ENCODE peak calls at places on chromosomes 16 and 17, in eight cellular contexts. One of them, this sample, is unnamed.

GRCh38 chr17:38353668-38354067 is 2.0 kb downstream of the SOCS7 start:
- DNase-seq in small intestine: no peak
- DNase-seq in HCT116: no peak
- DNase-seq in cardiac muscle cell: no peak
- DNase-seq in IMR-90: no peak
- DNase-seq in CD8-positive, alpha-beta T cell: no peak
- DNase-seq in tibial nerve: no peak
- DNase-seq in CD8-positive, alpha-beta memory T cell: no peak
- DNase-seq in this sample: no peak

GRCh38 chr17:49361902-49362722 is at the start of gene ZNF652:
- DNase-seq in small intestine: peak; percentile 97
- DNase-seq in HCT116: peak; percentile 93
- DNase-seq in cardiac muscle cell: peak; percentile 99
- DNase-seq in IMR-90: peak; percentile 75
- DNase-seq in CD8-positive, alpha-beta T cell: peak; percentile 94
- DNase-seq in tibial nerve: peak; percentile 86
- DNase-seq in CD8-positive, alpha-beta memory T cell: peak; percentile 96
- DNase-seq in this sample: peak; percentile 96

GRCh38 chr17:79947351-79948031 is 88.2 kb downstream of the TBC1D16 start:
- DNase-seq in small intestine: no peak
- DNase-seq in HCT116: no peak
- DNase-seq in cardiac muscle cell: no peak
- DNase-seq in IMR-90: peak; percentile 10
- DNase-seq in CD8-positive, alpha-beta T cell: no peak
- DNase-seq in tibial nerve: no peak
- DNase-seq in CD8-positive, alpha-beta memory T cell: no peak
- DNase-seq in this sample: no peak

GRCh38 chr17:46878055-46878454 is 26.7 kb downstream of the WNT9B start:
- DNase-seq in small intestine: no peak
- DNase-seq in HCT116: no peak
- DNase-seq in cardiac muscle cell: no peak
- DNase-seq in IMR-90: no peak
- DNase-seq in CD8-positive, alpha-beta T cell: no peak
- DNase-seq in tibial nerve: peak; percentile 36
- DNase-seq in CD8-positive, alpha-beta memory T cell: no peak
- DNase-seq in this sample: no peak

GRCh38 chr17:73281926-73282325 is 20.2 kb upstream of the CPSF4L start:
- DNase-seq in small intestine: no peak
- DNase-seq in HCT116: no peak
- DNase-seq in cardiac muscle cell: no peak
- DNase-seq in IMR-90: no peak
- DNase-seq in CD8-positive, alpha-beta T cell: no peak
- DNase-seq in tibial nerve: no peak
- DNase-seq in CD8-positive, alpha-beta memory T cell: no peak
- DNase-seq in this sample: no peak

GRCh38 chr16:64841071-64841470 is 280.8 kb downstream of the CDH11 start:
- DNase-seq in small intestine: no peak
- DNase-seq in HCT116: no peak
- DNase-seq in cardiac muscle cell: peak; percentile 8
- DNase-seq in IMR-90: peak; percentile 22
- DNase-seq in CD8-positive, alpha-beta T cell: no peak
- DNase-seq in tibial nerve: no peak
- DNase-seq in CD8-positive, alpha-beta memory T cell: no peak
- DNase-seq in this sample: no peak

GRCh38 chr17:48190871-48191270 is 83.3 kb downstream of the SNX11 start:
- DNase-seq in small intestine: no peak
- DNase-seq in HCT116: no peak
- DNase-seq in cardiac muscle cell: no peak
- DNase-seq in IMR-90: no peak
- DNase-seq in CD8-positive, alpha-beta T cell: no peak
- DNase-seq in tibial nerve: no peak
- DNase-seq in CD8-positive, alpha-beta memory T cell: no peak
- DNase-seq in this sample: no peak

GRCh38 chr16:85460983-85461813 is 151.9 kb upstream of the GSE1 start:
- DNase-seq in small intestine: no peak
- DNase-seq in HCT116: no peak
- DNase-seq in cardiac muscle cell: no peak
- DNase-seq in IMR-90: peak; percentile 56
- DNase-seq in CD8-positive, alpha-beta T cell: no peak
- DNase-seq in tibial nerve: no peak
- DNase-seq in CD8-positive, alpha-beta memory T cell: no peak
- DNase-seq in this sample: no peak

GRCh38 chr17:17989618-17990017 is 17.0 kb downstream of the DRC3 start:
- DNase-seq in small intestine: no peak
- DNase-seq in HCT116: no peak
- DNase-seq in cardiac muscle cell: no peak
- DNase-seq in IMR-90: no peak
- DNase-seq in CD8-positive, alpha-beta T cell: no peak
- DNase-seq in tibial nerve: no peak
- DNase-seq in CD8-positive, alpha-beta memory T cell: no peak
- DNase-seq in this sample: no peak

GRCh38 chr17:57619061-57619937 is 125.8 kb downstream of the CCDC182 start:
- DNase-seq in small intestine: no peak
- DNase-seq in HCT116: no peak
- DNase-seq in cardiac muscle cell: no peak
- DNase-seq in IMR-90: peak; percentile 78
- DNase-seq in CD8-positive, alpha-beta T cell: no peak
- DNase-seq in tibial nerve: no peak
- DNase-seq in CD8-positive, alpha-beta memory T cell: no peak
- DNase-seq in this sample: no peak

GRCh38 chr16:88764913-88765349 is 20.1 kb downstream of the PIEZO1 start:
- DNase-seq in small intestine: no peak
- DNase-seq in HCT116: no peak
- DNase-seq in cardiac muscle cell: peak; percentile 52
- DNase-seq in IMR-90: peak; percentile 35
- DNase-seq in CD8-positive, alpha-beta T cell: no peak
- DNase-seq in tibial nerve: no peak
- DNase-seq in CD8-positive, alpha-beta memory T cell: no peak
- DNase-seq in this sample: no peak

GRCh38 chr16:79089735-79090284 is 510.7 kb downstream of the MAF start:
- DNase-seq in small intestine: peak; percentile 31
- DNase-seq in HCT116: no peak
- DNase-seq in cardiac muscle cell: no peak
- DNase-seq in IMR-90: no peak
- DNase-seq in CD8-positive, alpha-beta T cell: peak; percentile 17
- DNase-seq in tibial nerve: no peak
- DNase-seq in CD8-positive, alpha-beta memory T cell: peak; percentile 59
- DNase-seq in this sample: peak; percentile 21

GRCh38 chr16:1691956-1692355 is 13.9 kb downstream of the JPT2 start:
- DNase-seq in small intestine: no peak
- DNase-seq in HCT116: no peak
- DNase-seq in cardiac muscle cell: no peak
- DNase-seq in IMR-90: peak; percentile 77
- DNase-seq in CD8-positive, alpha-beta T cell: no peak
- DNase-seq in tibial nerve: no peak
- DNase-seq in CD8-positive, alpha-beta memory T cell: no peak
- DNase-seq in this sample: no peak

GRCh38 chr17:64343833-64344637 is 46.6 kb downstream of the PECAM1 start:
- DNase-seq in small intestine: no peak
- DNase-seq in HCT116: no peak
- DNase-seq in cardiac muscle cell: no peak
- DNase-seq in IMR-90: peak; percentile 90
- DNase-seq in CD8-positive, alpha-beta T cell: no peak
- DNase-seq in tibial nerve: peak; percentile 65
- DNase-seq in CD8-positive, alpha-beta memory T cell: no peak
- DNase-seq in this sample: no peak

GRCh38 chr16:86517652-86518258 is 7.4 kb downstream of the FOXF1 start:
- DNase-seq in small intestine: peak; percentile 24
- DNase-seq in HCT116: peak; percentile 51
- DNase-seq in cardiac muscle cell: peak; percentile 79
- DNase-seq in IMR-90: peak; percentile 88
- DNase-seq in CD8-positive, alpha-beta T cell: no peak
- DNase-seq in tibial nerve: peak; percentile 37
- DNase-seq in CD8-positive, alpha-beta memory T cell: no peak
- DNase-seq in this sample: no peak

GRCh38 chr16:54697677-54698076 is 233.0 kb upstream of the IRX5 start:
- DNase-seq in small intestine: no peak
- DNase-seq in HCT116: no peak
- DNase-seq in cardiac muscle cell: no peak
- DNase-seq in IMR-90: no peak
- DNase-seq in CD8-positive, alpha-beta T cell: no peak
- DNase-seq in tibial nerve: no peak
- DNase-seq in CD8-positive, alpha-beta memory T cell: no peak
- DNase-seq in this sample: no peak

GRCh38 chr17:18181358-18181757 is 2.3 kb upstream of the ALKBH5 start:
- DNase-seq in small intestine: no peak
- DNase-seq in HCT116: no peak
- DNase-seq in cardiac muscle cell: no peak
- DNase-seq in IMR-90: peak; percentile 29
- DNase-seq in CD8-positive, alpha-beta T cell: no peak
- DNase-seq in tibial nerve: no peak
- DNase-seq in CD8-positive, alpha-beta memory T cell: no peak
- DNase-seq in this sample: no peak

GRCh38 chr16:88686439-88687253 is at the start of gene SNAI3:
- DNase-seq in small intestine: peak; percentile 85
- DNase-seq in HCT116: peak; percentile 51
- DNase-seq in cardiac muscle cell: peak; percentile 92
- DNase-seq in IMR-90: peak; percentile 24
- DNase-seq in CD8-positive, alpha-beta T cell: peak; percentile 75
- DNase-seq in tibial nerve: peak; percentile 62
- DNase-seq in CD8-positive, alpha-beta memory T cell: peak; percentile 76
- DNase-seq in this sample: peak; percentile 71

GRCh38 chr17:45050680-45051059 is 762 bp downstream of the DCAKD start:
- DNase-seq in small intestine: peak; percentile 54
- DNase-seq in HCT116: no peak
- DNase-seq in cardiac muscle cell: no peak
- DNase-seq in IMR-90: peak; percentile 28
- DNase-seq in CD8-positive, alpha-beta T cell: peak; percentile 14
- DNase-seq in tibial nerve: no peak
- DNase-seq in CD8-positive, alpha-beta memory T cell: no peak
- DNase-seq in this sample: peak; percentile 27

GRCh38 chr16:85492617-85492957 is 120.5 kb upstream of the GSE1 start:
- DNase-seq in small intestine: no peak
- DNase-seq in HCT116: no peak
- DNase-seq in cardiac muscle cell: no peak
- DNase-seq in IMR-90: no peak
- DNase-seq in CD8-positive, alpha-beta T cell: no peak
- DNase-seq in tibial nerve: no peak
- DNase-seq in CD8-positive, alpha-beta memory T cell: no peak
- DNase-seq in this sample: no peak

GRCh38 chr17:5467416-5467815 is 1.4 kb downstream of the DHX33 start:
- DNase-seq in small intestine: no peak
- DNase-seq in HCT116: no peak
- DNase-seq in cardiac muscle cell: no peak
- DNase-seq in IMR-90: no peak
- DNase-seq in CD8-positive, alpha-beta T cell: no peak
- DNase-seq in tibial nerve: no peak
- DNase-seq in CD8-positive, alpha-beta memory T cell: no peak
- DNase-seq in this sample: no peak
- H3K4me1 ChIP-seq in small intestine: no peaks in the 10 kb centered on the region
- H3K4me1 ChIP-seq in HCT116: no peaks in the 10 kb centered on the region
- H3K4me1 ChIP-seq in cardiac muscle cell: peaks cover 5% of the 10 kb centered on the region
- H3K4me1 ChIP-seq in IMR-90: no peaks in the 10 kb centered on the region
- H3K4me1 ChIP-seq in CD8-positive, alpha-beta T cell: peaks cover 10% of the 10 kb centered on the region
- H3K4me1 ChIP-seq in tibial nerve: no peaks in the 10 kb centered on the region
- H3K4me1 ChIP-seq in CD8-positive, alpha-beta memory T cell: peaks cover 13% of the 10 kb centered on the region
- H3K4me1 ChIP-seq in this sample: peaks cover 12% of the 10 kb centered on the region

DNA sequence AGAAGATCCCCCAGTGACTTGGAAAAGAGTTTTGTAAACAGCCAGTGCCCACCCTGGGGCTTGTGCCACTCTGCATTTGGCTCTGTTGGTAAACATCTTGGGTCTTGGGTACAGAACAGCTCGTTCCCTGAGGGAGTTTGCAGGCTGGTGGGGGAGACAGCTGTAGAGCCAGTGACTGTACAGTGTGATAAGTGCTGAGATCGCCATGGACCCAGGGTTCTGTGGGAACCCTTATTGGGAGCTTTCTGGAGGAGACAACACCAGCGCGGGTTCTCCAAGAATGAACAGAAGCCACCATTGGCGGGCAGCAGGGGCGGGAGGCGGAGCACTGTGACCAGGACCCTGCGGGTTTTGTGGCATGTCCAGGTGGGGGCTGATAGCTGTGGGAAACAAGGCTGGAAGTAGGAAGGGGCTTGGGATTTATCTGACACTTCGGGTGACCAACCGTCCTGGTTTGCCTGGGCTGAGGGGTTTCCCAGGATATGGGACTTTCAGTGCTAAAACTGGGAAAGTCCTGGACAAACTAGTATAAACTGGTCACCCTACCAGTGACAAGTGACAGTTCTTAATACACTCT is 2.9 kb downstream of the CLEC16A start:
- DNase-seq in small intestine: no peak
- DNase-seq in HCT116: no peak
- DNase-seq in cardiac muscle cell: no peak
- DNase-seq in IMR-90: no peak
- DNase-seq in CD8-positive, alpha-beta T cell: no peak
- DNase-seq in tibial nerve: no peak
- DNase-seq in CD8-positive, alpha-beta memory T cell: no peak
- DNase-seq in this sample: no peak
- H3K4me1 ChIP-seq in small intestine: peaks cover 6% of the 10 kb centered on the region
- H3K4me1 ChIP-seq in HCT116: peaks cover 38% of the 10 kb centered on the region
- H3K4me1 ChIP-seq in cardiac muscle cell: peaks cover 13% of the 10 kb centered on the region
- H3K4me1 ChIP-seq in IMR-90: peaks cover 22% of the 10 kb centered on the region
- H3K4me1 ChIP-seq in CD8-positive, alpha-beta T cell: peaks cover 46% of the 10 kb centered on the region
- H3K4me1 ChIP-seq in tibial nerve: no peaks in the 10 kb centered on the region
- H3K4me1 ChIP-seq in CD8-positive, alpha-beta memory T cell: peaks cover 50% of the 10 kb centered on the region
- H3K4me1 ChIP-seq in this sample: peaks cover 15% of the 10 kb centered on the region

GRCh38 chr17:78712043-78712442 is 70.0 kb downstream of the CYTH1 start:
- DNase-seq in small intestine: no peak
- DNase-seq in HCT116: no peak
- DNase-seq in cardiac muscle cell: no peak
- DNase-seq in IMR-90: no peak
- DNase-seq in CD8-positive, alpha-beta T cell: no peak
- DNase-seq in tibial nerve: no peak
- DNase-seq in CD8-positive, alpha-beta memory T cell: no peak
- DNase-seq in this sample: no peak
- H3K4me1 ChIP-seq in small intestine: peaks cover 2% of the 10 kb centered on the region
- H3K4me1 ChIP-seq in HCT116: peaks cover 2% of the 10 kb centered on the region
- H3K4me1 ChIP-seq in cardiac muscle cell: peaks cover 14% of the 10 kb centered on the region
- H3K4me1 ChIP-seq in IMR-90: peaks cover 9% of the 10 kb centered on the region
- H3K4me1 ChIP-seq in CD8-positive, alpha-beta T cell: peaks cover 68% of the 10 kb centered on the region
- H3K4me1 ChIP-seq in tibial nerve: no peaks in the 10 kb centered on the region
- H3K4me1 ChIP-seq in CD8-positive, alpha-beta memory T cell: peaks cover 76% of the 10 kb centered on the region
- H3K4me1 ChIP-seq in this sample: peaks cover 70% of the 10 kb centered on the region

GRCh38 chr16:14106961-14107360 is 35.8 kb downstream of the MRTFB start:
- DNase-seq in small intestine: no peak
- DNase-seq in HCT116: no peak
- DNase-seq in cardiac muscle cell: no peak
- DNase-seq in IMR-90: no peak
- DNase-seq in CD8-positive, alpha-beta T cell: no peak
- DNase-seq in tibial nerve: no peak
- DNase-seq in CD8-positive, alpha-beta memory T cell: no peak
- DNase-seq in this sample: no peak

GRCh38 chr16:14104066-14104465 is 32.9 kb downstream of the MRTFB start:
- DNase-seq in small intestine: no peak
- DNase-seq in HCT116: no peak
- DNase-seq in cardiac muscle cell: no peak
- DNase-seq in IMR-90: no peak
- DNase-seq in CD8-positive, alpha-beta T cell: no peak
- DNase-seq in tibial nerve: no peak
- DNase-seq in CD8-positive, alpha-beta memory T cell: no peak
- DNase-seq in this sample: no peak

GRCh38 chr16:14102925-14103720 is 32.0 kb downstream of the MRTFB start:
- DNase-seq in small intestine: peak; percentile 44
- DNase-seq in HCT116: no peak
- DNase-seq in cardiac muscle cell: no peak
- DNase-seq in IMR-90: no peak
- DNase-seq in CD8-positive, alpha-beta T cell: no peak
- DNase-seq in tibial nerve: no peak
- DNase-seq in CD8-positive, alpha-beta memory T cell: no peak
- DNase-seq in this sample: no peak

GRCh38 chr16:14106457-14106856 is 35.3 kb downstream of the MRTFB start:
- DNase-seq in small intestine: no peak
- DNase-seq in HCT116: no peak
- DNase-seq in cardiac muscle cell: no peak
- DNase-seq in IMR-90: peak; percentile 40
- DNase-seq in CD8-positive, alpha-beta T cell: no peak
- DNase-seq in tibial nerve: no peak
- DNase-seq in CD8-positive, alpha-beta memory T cell: no peak
- DNase-seq in this sample: no peak

GRCh38 chr16:14105976-14106375 is 34.9 kb downstream of the MRTFB start:
- DNase-seq in small intestine: no peak
- DNase-seq in HCT116: no peak
- DNase-seq in cardiac muscle cell: no peak
- DNase-seq in IMR-90: no peak
- DNase-seq in CD8-positive, alpha-beta T cell: no peak
- DNase-seq in tibial nerve: no peak
- DNase-seq in CD8-positive, alpha-beta memory T cell: no peak
- DNase-seq in this sample: no peak
- H3K4me1 ChIP-seq in small intestine: peaks cover 7% of the 10 kb centered on the region
- H3K4me1 ChIP-seq in HCT116: peaks cover 13% of the 10 kb centered on the region
- H3K4me1 ChIP-seq in cardiac muscle cell: peaks cover 59% of the 10 kb centered on the region
- H3K4me1 ChIP-seq in IMR-90: peaks cover 12% of the 10 kb centered on the region
- H3K4me1 ChIP-seq in CD8-positive, alpha-beta T cell: peaks cover 8% of the 10 kb centered on the region
- H3K4me1 ChIP-seq in tibial nerve: no peaks in the 10 kb centered on the region
- H3K4me1 ChIP-seq in CD8-positive, alpha-beta memory T cell: peaks cover 13% of the 10 kb centered on the region
- H3K4me1 ChIP-seq in this sample: peaks cover 12% of the 10 kb centered on the region